ENCODE peak calls at places on chromosome 2, in seven cellular contexts. One of them, this sample, is unnamed.

GRCh38 chr2:76861708-76862107 is 660.5 kb downstream of the LRRTM4 start:
- DNase-seq in naive B cell: no peak
- DNase-seq in CMK: no peak
- DNase-seq in naive thymus-derived CD4-positive, alpha-beta T cell: no peak
- DNase-seq in stimulated activated CD4-positive, alpha-beta T cell treated with anti-CD3 and anti-CD28 coated beads, Interleukin-1b, Interleukin-23, amount 100 ng/mL, for 24 hours: no peak
- DNase-seq in suprapubic skin: no peak
- DNase-seq in skeletal muscle cell: no peak
- DNase-seq in this sample: no peak

GRCh38 chr2:132542953-132543569 is 126.5 kb downstream of the GPR39 start:
- DNase-seq in naive thymus-derived CD4-positive, alpha-beta T cell: no peak
- DNase-seq in suprapubic skin: no peak
- DNase-seq in skeletal muscle cell: no peak
- DNase-seq in CMK: no peak
- DNase-seq in stimulated activated CD4-positive, alpha-beta T cell treated with anti-CD3 and anti-CD28 coated beads, Interleukin-1b, Interleukin-23, amount 100 ng/mL, for 24 hours: no peak
- DNase-seq in naive B cell: no peak
- DNase-seq in this sample: no peak

GRCh38 chr2:240986787-240987411 is 11.5 kb upstream of the SNED1 start:
- DNase-seq in stimulated activated CD4-positive, alpha-beta T cell treated with anti-CD3 and anti-CD28 coated beads, Interleukin-1b, Interleukin-23, amount 100 ng/mL, for 24 hours: no peak
- DNase-seq in suprapubic skin: peak
- DNase-seq in CMK: no peak
- DNase-seq in naive B cell: no peak
- DNase-seq in skeletal muscle cell: peak
- DNase-seq in naive thymus-derived CD4-positive, alpha-beta T cell: no peak
- DNase-seq in this sample: no peak

GRCh38 chr2:127347000-127347399 is 40.8 kb downstream of the MAP3K2 start:
- DNase-seq in stimulated activated CD4-positive, alpha-beta T cell treated with anti-CD3 and anti-CD28 coated beads, Interleukin-1b, Interleukin-23, amount 100 ng/mL, for 24 hours: no peak
- DNase-seq in naive B cell: no peak
- DNase-seq in suprapubic skin: no peak
- DNase-seq in naive thymus-derived CD4-positive, alpha-beta T cell: no peak
- DNase-seq in CMK: no peak
- DNase-seq in skeletal muscle cell: no peak
- DNase-seq in this sample: no peak

GRCh38 chr2:159201321-159202063 is 85.0 kb downstream of the WDSUB1 start:
- DNase-seq in CMK: no peak
- DNase-seq in naive thymus-derived CD4-positive, alpha-beta T cell: peak
- DNase-seq in skeletal muscle cell: no peak
- DNase-seq in stimulated activated CD4-positive, alpha-beta T cell treated with anti-CD3 and anti-CD28 coated beads, Interleukin-1b, Interleukin-23, amount 100 ng/mL, for 24 hours: no peak
- DNase-seq in naive B cell: no peak
- DNase-seq in suprapubic skin: no peak
- DNase-seq in this sample: no peak

GRCh38 chr2:134372611-134373131 is 118.8 kb downstream of the MGAT5 start:
- DNase-seq in suprapubic skin: no peak
- DNase-seq in naive B cell: no peak
- DNase-seq in CMK: no peak
- DNase-seq in naive thymus-derived CD4-positive, alpha-beta T cell: no peak
- DNase-seq in stimulated activated CD4-positive, alpha-beta T cell treated with anti-CD3 and anti-CD28 coated beads, Interleukin-1b, Interleukin-23, amount 100 ng/mL, for 24 hours: no peak
- DNase-seq in skeletal muscle cell: peak
- DNase-seq in this sample: peak

GRCh38 chr2:167151894-167152293 is 263.6 kb downstream of the XIRP2 start:
- DNase-seq in skeletal muscle cell: no peak
- DNase-seq in CMK: no peak
- DNase-seq in stimulated activated CD4-positive, alpha-beta T cell treated with anti-CD3 and anti-CD28 coated beads, Interleukin-1b, Interleukin-23, amount 100 ng/mL, for 24 hours: no peak
- DNase-seq in naive thymus-derived CD4-positive, alpha-beta T cell: no peak
- DNase-seq in naive B cell: no peak
- DNase-seq in suprapubic skin: no peak
- DNase-seq in this sample: no peak

GRCh38 chr2:62266433-62267038 is 70.6 kb downstream of the B3GNT2 start:
- DNase-seq in suprapubic skin: no peak
- DNase-seq in naive B cell: no peak
- DNase-seq in naive thymus-derived CD4-positive, alpha-beta T cell: no peak
- DNase-seq in stimulated activated CD4-positive, alpha-beta T cell treated with anti-CD3 and anti-CD28 coated beads, Interleukin-1b, Interleukin-23, amount 100 ng/mL, for 24 hours: no peak
- DNase-seq in skeletal muscle cell: peak
- DNase-seq in CMK: no peak
- DNase-seq in this sample: peak

GRCh38 chr2:38602136-38602731 is 494 bp downstream of the HNRNPLL start:
- DNase-seq in naive thymus-derived CD4-positive, alpha-beta T cell: peak
- DNase-seq in skeletal muscle cell: no peak
- DNase-seq in naive B cell: peak
- DNase-seq in CMK: no peak
- DNase-seq in stimulated activated CD4-positive, alpha-beta T cell treated with anti-CD3 and anti-CD28 coated beads, Interleukin-1b, Interleukin-23, amount 100 ng/mL, for 24 hours: no peak
- DNase-seq in suprapubic skin: peak
- DNase-seq in this sample: peak

GRCh38 chr2:111094686-111095085 is 26.0 kb upstream of the BCL2L11 start:
- DNase-seq in CMK: no peak
- DNase-seq in stimulated activated CD4-positive, alpha-beta T cell treated with anti-CD3 and anti-CD28 coated beads, Interleukin-1b, Interleukin-23, amount 100 ng/mL, for 24 hours: no peak
- DNase-seq in skeletal muscle cell: no peak
- DNase-seq in naive thymus-derived CD4-positive, alpha-beta T cell: no peak
- DNase-seq in naive B cell: no peak
- DNase-seq in suprapubic skin: no peak
- DNase-seq in this sample: no peak

GRCh38 chr2:66084948-66085590 is 349.9 kb upstream of the MEIS1 start:
- DNase-seq in stimulated activated CD4-positive, alpha-beta T cell treated with anti-CD3 and anti-CD28 coated beads, Interleukin-1b, Interleukin-23, amount 100 ng/mL, for 24 hours: no peak
- DNase-seq in skeletal muscle cell: no peak
- DNase-seq in naive B cell: no peak
- DNase-seq in naive thymus-derived CD4-positive, alpha-beta T cell: no peak
- DNase-seq in suprapubic skin: no peak
- DNase-seq in CMK: no peak
- DNase-seq in this sample: no peak

GRCh38 chr2:45009303-45009927 is at the start of gene SIX2:
- DNase-seq in stimulated activated CD4-positive, alpha-beta T cell treated with anti-CD3 and anti-CD28 coated beads, Interleukin-1b, Interleukin-23, amount 100 ng/mL, for 24 hours: no peak
- DNase-seq in naive B cell: no peak
- DNase-seq in suprapubic skin: peak
- DNase-seq in naive thymus-derived CD4-positive, alpha-beta T cell: no peak
- DNase-seq in skeletal muscle cell: peak
- DNase-seq in CMK: no peak
- DNase-seq in this sample: peak

GRCh38 chr2:64945973-64946736 is 43.0 kb upstream of the SLC1A4 start:
- DNase-seq in naive thymus-derived CD4-positive, alpha-beta T cell: peak
- DNase-seq in suprapubic skin: no peak
- DNase-seq in CMK: peak
- DNase-seq in skeletal muscle cell: no peak
- DNase-seq in naive B cell: peak
- DNase-seq in stimulated activated CD4-positive, alpha-beta T cell treated with anti-CD3 and anti-CD28 coated beads, Interleukin-1b, Interleukin-23, amount 100 ng/mL, for 24 hours: peak
- DNase-seq in this sample: peak

GRCh38 chr2:20151116-20151571 is 73.8 kb downstream of the SDC1 start:
- DNase-seq in naive thymus-derived CD4-positive, alpha-beta T cell: no peak
- DNase-seq in skeletal muscle cell: no peak
- DNase-seq in stimulated activated CD4-positive, alpha-beta T cell treated with anti-CD3 and anti-CD28 coated beads, Interleukin-1b, Interleukin-23, amount 100 ng/mL, for 24 hours: no peak
- DNase-seq in naive B cell: no peak
- DNase-seq in suprapubic skin: no peak
- DNase-seq in CMK: no peak
- DNase-seq in this sample: no peak

GRCh38 chr2:235803028-235803427 is 309.2 kb downstream of the AGAP1 start:
- DNase-seq in naive thymus-derived CD4-positive, alpha-beta T cell: no peak
- DNase-seq in stimulated activated CD4-positive, alpha-beta T cell treated with anti-CD3 and anti-CD28 coated beads, Interleukin-1b, Interleukin-23, amount 100 ng/mL, for 24 hours: no peak
- DNase-seq in CMK: no peak
- DNase-seq in suprapubic skin: no peak
- DNase-seq in naive B cell: no peak
- DNase-seq in skeletal muscle cell: no peak
- DNase-seq in this sample: no peak

GRCh38 chr2:197356136-197356535 is 45.6 kb upstream of the ANKRD44 start:
- DNase-seq in skeletal muscle cell: no peak
- DNase-seq in CMK: no peak
- DNase-seq in stimulated activated CD4-positive, alpha-beta T cell treated with anti-CD3 and anti-CD28 coated beads, Interleukin-1b, Interleukin-23, amount 100 ng/mL, for 24 hours: no peak
- DNase-seq in naive B cell: peak
- DNase-seq in naive thymus-derived CD4-positive, alpha-beta T cell: peak
- DNase-seq in suprapubic skin: no peak
- DNase-seq in this sample: peak

GRCh38 chr2:181949047-181949446 is 36.6 kb upstream of the PPP1R1C start:
- DNase-seq in CMK: no peak
- DNase-seq in suprapubic skin: no peak
- DNase-seq in skeletal muscle cell: no peak
- DNase-seq in stimulated activated CD4-positive, alpha-beta T cell treated with anti-CD3 and anti-CD28 coated beads, Interleukin-1b, Interleukin-23, amount 100 ng/mL, for 24 hours: no peak
- DNase-seq in naive thymus-derived CD4-positive, alpha-beta T cell: no peak
- DNase-seq in naive B cell: no peak
- DNase-seq in this sample: peak

GRCh38 chr2:241885701-241886643 is 16.4 kb downstream of the RTP5 start:
- DNase-seq in skeletal muscle cell: no peak
- DNase-seq in naive B cell: no peak
- DNase-seq in naive thymus-derived CD4-positive, alpha-beta T cell: no peak
- DNase-seq in stimulated activated CD4-positive, alpha-beta T cell treated with anti-CD3 and anti-CD28 coated beads, Interleukin-1b, Interleukin-23, amount 100 ng/mL, for 24 hours: no peak
- DNase-seq in CMK: no peak
- DNase-seq in suprapubic skin: no peak
- DNase-seq in this sample: no peak

GRCh38 chr2:105857076-105857740 is 112.5 kb downstream of the NCK2 start:
- DNase-seq in CMK: no peak
- DNase-seq in naive thymus-derived CD4-positive, alpha-beta T cell: peak
- DNase-seq in skeletal muscle cell: no peak
- DNase-seq in naive B cell: no peak
- DNase-seq in stimulated activated CD4-positive, alpha-beta T cell treated with anti-CD3 and anti-CD28 coated beads, Interleukin-1b, Interleukin-23, amount 100 ng/mL, for 24 hours: no peak
- DNase-seq in suprapubic skin: no peak
- DNase-seq in this sample: no peak

GRCh38 chr2:174158003-174158402 is 90.3 kb downstream of the OLA1 start:
- DNase-seq in naive B cell: peak
- DNase-seq in CMK: no peak
- DNase-seq in skeletal muscle cell: no peak
- DNase-seq in naive thymus-derived CD4-positive, alpha-beta T cell: peak
- DNase-seq in stimulated activated CD4-positive, alpha-beta T cell treated with anti-CD3 and anti-CD28 coated beads, Interleukin-1b, Interleukin-23, amount 100 ng/mL, for 24 hours: no peak
- DNase-seq in suprapubic skin: no peak
- DNase-seq in this sample: peak

GRCh38 chr2:160694631-160695030 is 201.0 kb upstream of the RBMS1 start:
- DNase-seq in suprapubic skin: no peak
- DNase-seq in naive B cell: no peak
- DNase-seq in stimulated activated CD4-positive, alpha-beta T cell treated with anti-CD3 and anti-CD28 coated beads, Interleukin-1b, Interleukin-23, amount 100 ng/mL, for 24 hours: peak
- DNase-seq in skeletal muscle cell: no peak
- DNase-seq in naive thymus-derived CD4-positive, alpha-beta T cell: no peak
- DNase-seq in CMK: no peak
- DNase-seq in this sample: no peak

GRCh38 chr2:41763091-41763490 is 284.7 kb upstream of the PKDCC start:
- DNase-seq in CMK: no peak
- DNase-seq in stimulated activated CD4-positive, alpha-beta T cell treated with anti-CD3 and anti-CD28 coated beads, Interleukin-1b, Interleukin-23, amount 100 ng/mL, for 24 hours: no peak
- DNase-seq in naive B cell: no peak
- DNase-seq in skeletal muscle cell: no peak
- DNase-seq in naive thymus-derived CD4-positive, alpha-beta T cell: no peak
- DNase-seq in suprapubic skin: no peak
- DNase-seq in this sample: no peak

GRCh38 chr2:172097557-172098131 is 5.1 kb downstream of the DLX2 start:
- DNase-seq in naive B cell: no peak
- DNase-seq in CMK: no peak
- DNase-seq in stimulated activated CD4-positive, alpha-beta T cell treated with anti-CD3 and anti-CD28 coated beads, Interleukin-1b, Interleukin-23, amount 100 ng/mL, for 24 hours: no peak
- DNase-seq in skeletal muscle cell: no peak
- DNase-seq in suprapubic skin: no peak
- DNase-seq in naive thymus-derived CD4-positive, alpha-beta T cell: no peak
- DNase-seq in this sample: peak

GRCh38 chr2:98907966-98908905 is 27.8 kb downstream of the CRACDL start:
- DNase-seq in CMK: no peak
- DNase-seq in naive thymus-derived CD4-positive, alpha-beta T cell: no peak
- DNase-seq in naive B cell: no peak
- DNase-seq in suprapubic skin: no peak
- DNase-seq in skeletal muscle cell: no peak
- DNase-seq in stimulated activated CD4-positive, alpha-beta T cell treated with anti-CD3 and anti-CD28 coated beads, Interleukin-1b, Interleukin-23, amount 100 ng/mL, for 24 hours: no peak
- DNase-seq in this sample: no peak

GRCh38 chr2:134138115-134138514 is 115.8 kb upstream of the MGAT5 start:
- DNase-seq in suprapubic skin: no peak
- DNase-seq in skeletal muscle cell: no peak
- DNase-seq in stimulated activated CD4-positive, alpha-beta T cell treated with anti-CD3 and anti-CD28 coated beads, Interleukin-1b, Interleukin-23, amount 100 ng/mL, for 24 hours: no peak
- DNase-seq in naive B cell: no peak
- DNase-seq in naive thymus-derived CD4-positive, alpha-beta T cell: no peak
- DNase-seq in CMK: no peak
- DNase-seq in this sample: no peak

GRCh38 chr2:120499784-120500495 is 154.0 kb downstream of the INHBB start:
- DNase-seq in naive thymus-derived CD4-positive, alpha-beta T cell: no peak
- DNase-seq in stimulated activated CD4-positive, alpha-beta T cell treated with anti-CD3 and anti-CD28 coated beads, Interleukin-1b, Interleukin-23, amount 100 ng/mL, for 24 hours: no peak
- DNase-seq in naive B cell: no peak
- DNase-seq in skeletal muscle cell: no peak
- DNase-seq in suprapubic skin: no peak
- DNase-seq in CMK: no peak
- DNase-seq in this sample: peak

GRCh38 chr2:148812306-148812705 is 62.7 kb upstream of the KIF5C start:
- DNase-seq in naive thymus-derived CD4-positive, alpha-beta T cell: no peak
- DNase-seq in suprapubic skin: no peak
- DNase-seq in CMK: no peak
- DNase-seq in skeletal muscle cell: peak
- DNase-seq in stimulated activated CD4-positive, alpha-beta T cell treated with anti-CD3 and anti-CD28 coated beads, Interleukin-1b, Interleukin-23, amount 100 ng/mL, for 24 hours: no peak
- DNase-seq in naive B cell: no peak
- DNase-seq in this sample: no peak

GRCh38 chr2:212970132-212970531 is 181.3 kb downstream of the IKZF2 start:
- DNase-seq in naive thymus-derived CD4-positive, alpha-beta T cell: no peak
- DNase-seq in skeletal muscle cell: peak
- DNase-seq in stimulated activated CD4-positive, alpha-beta T cell treated with anti-CD3 and anti-CD28 coated beads, Interleukin-1b, Interleukin-23, amount 100 ng/mL, for 24 hours: no peak
- DNase-seq in CMK: no peak
- DNase-seq in naive B cell: no peak
- DNase-seq in suprapubic skin: no peak
- DNase-seq in this sample: peak

GRCh38 chr2:551621-552020 is 125.6 kb downstream of the TMEM18 start:
- DNase-seq in suprapubic skin: no peak
- DNase-seq in CMK: no peak
- DNase-seq in skeletal muscle cell: no peak
- DNase-seq in stimulated activated CD4-positive, alpha-beta T cell treated with anti-CD3 and anti-CD28 coated beads, Interleukin-1b, Interleukin-23, amount 100 ng/mL, for 24 hours: no peak
- DNase-seq in naive B cell: no peak
- DNase-seq in naive thymus-derived CD4-positive, alpha-beta T cell: no peak
- DNase-seq in this sample: no peak

GRCh38 chr2:231800493-231801091 is 14.3 kb downstream of the COPS7B start:
- DNase-seq in stimulated activated CD4-positive, alpha-beta T cell treated with anti-CD3 and anti-CD28 coated beads, Interleukin-1b, Interleukin-23, amount 100 ng/mL, for 24 hours: no peak
- DNase-seq in naive thymus-derived CD4-positive, alpha-beta T cell: no peak
- DNase-seq in CMK: no peak
- DNase-seq in naive B cell: peak
- DNase-seq in skeletal muscle cell: no peak
- DNase-seq in suprapubic skin: no peak
- DNase-seq in this sample: peak

GRCh38 chr2:212344131-212344530 is 194.5 kb downstream of the ERBB4 start:
- DNase-seq in skeletal muscle cell: no peak
- DNase-seq in naive thymus-derived CD4-positive, alpha-beta T cell: no peak
- DNase-seq in stimulated activated CD4-positive, alpha-beta T cell treated with anti-CD3 and anti-CD28 coated beads, Interleukin-1b, Interleukin-23, amount 100 ng/mL, for 24 hours: no peak
- DNase-seq in suprapubic skin: no peak
- DNase-seq in CMK: no peak
- DNase-seq in naive B cell: no peak
- DNase-seq in this sample: no peak

GRCh38 chr2:48755473-48755872 is at the start of gene LHCGR:
- DNase-seq in CMK: no peak
- DNase-seq in naive B cell: no peak
- DNase-seq in skeletal muscle cell: no peak
- DNase-seq in naive thymus-derived CD4-positive, alpha-beta T cell: no peak
- DNase-seq in suprapubic skin: no peak
- DNase-seq in stimulated activated CD4-positive, alpha-beta T cell treated with anti-CD3 and anti-CD28 coated beads, Interleukin-1b, Interleukin-23, amount 100 ng/mL, for 24 hours: no peak
- DNase-seq in this sample: no peak

GRCh38 chr2:98830573-98831145 is 99.7 kb upstream of the MGAT4A start:
- DNase-seq in naive thymus-derived CD4-positive, alpha-beta T cell: no peak
- DNase-seq in suprapubic skin: no peak
- DNase-seq in naive B cell: no peak
- DNase-seq in skeletal muscle cell: no peak
- DNase-seq in stimulated activated CD4-positive, alpha-beta T cell treated with anti-CD3 and anti-CD28 coated beads, Interleukin-1b, Interleukin-23, amount 100 ng/mL, for 24 hours: no peak
- DNase-seq in CMK: no peak
- DNase-seq in this sample: no peak

GRCh38 chr2:48347712-48348111 is 182.2 kb upstream of the STON1 start:
- DNase-seq in suprapubic skin: no peak
- DNase-seq in CMK: no peak
- DNase-seq in naive thymus-derived CD4-positive, alpha-beta T cell: peak
- DNase-seq in naive B cell: no peak
- DNase-seq in stimulated activated CD4-positive, alpha-beta T cell treated with anti-CD3 and anti-CD28 coated beads, Interleukin-1b, Interleukin-23, amount 100 ng/mL, for 24 hours: no peak
- DNase-seq in skeletal muscle cell: no peak
- DNase-seq in this sample: peak

This sample was measured in ELR.